ENCODE peak calls at places on chromosomes 1 and 21, in six cellular contexts. M is SJCRH30; D is HAP-1; X is aorta; W is IMR-90; J is CD8-positive, alpha-beta memory T cell. V is an unnamed sample. For H3K4me1, the result is how much of the 10 kb centered on the place peaks cover.

GRCh38 chr1:216306830-216307229 is 116.4 kb downstream of the USH2A start:
- DNase-seq in M (no peak), X (no peak), W (no peak), D (no peak), J (no peak), V (no peak)

GRCh38 chr1:53639251-53639721 is 99.7 kb downstream of the GLIS1 start:
- DNase-seq in M (no peak), X (peak), J (no peak), D (no peak), W (peak), V (no peak)

GRCh38 chr1:212034516-212035122 is 738 bp downstream of the INTS7 start:
- DNase-seq in D (no peak), X (no peak), W (no peak), J (no peak), M (no peak), V (no peak)

GRCh38 chr1:169106921-169107672 is 607 bp downstream of the ATP1B1 start:
- DNase-seq in D (peak), M (peak), J (no peak), W (peak), X (no peak), V (no peak)

GRCh38 chr1:180953791-180954721 is 41.4 kb downstream of the KIAA1614 start:
- DNase-seq in D (no peak), M (no peak), X (peak), J (peak), W (peak), V (no peak)

GRCh38 chr1:206655471-206655882 is 20.1 kb downstream of the DYRK3 start:
- DNase-seq in X (no peak), J (no peak), M (peak), W (no peak), D (no peak), V (no peak)

GRCh38 chr1:192949783-192950182 is 109.4 kb downstream of the UCHL5 start:
- DNase-seq in J (no peak), X (no peak), M (no peak), W (no peak), D (no peak), V (no peak)

GRCh38 chr1:57748696-57749095 is 324.8 kb upstream of the DAB1 start:
- DNase-seq in J (no peak), D (no peak), M (no peak), W (no peak), X (no peak), V (no peak)

GRCh38 chr21:43866659-43867331 is 1.8 kb downstream of the AGPAT3 start:
- DNase-seq in X (no peak), J (peak), M (no peak), W (no peak), D (no peak), V (peak)

GRCh38 chr1:41574842-41575241 is 90.4 kb upstream of the EDN2 start:
- DNase-seq in D (no peak), X (no peak), W (no peak), M (no peak), J (no peak), V (no peak)

GRCh38 chr1:225596736-225597135 is 56.2 kb downstream of the ENAH start:
- DNase-seq in M (no peak), J (no peak), W (no peak), X (no peak), D (no peak), V (no peak)

GRCh38 chr1:225597926-225598575 is 54.9 kb downstream of the ENAH start:
- DNase-seq in M (no peak), W (peak), X (no peak), J (no peak), D (no peak), V (no peak)

GRCh38 chr1:225593414-225593813 is 59.5 kb downstream of the ENAH start:
- DNase-seq in D (no peak), M (no peak), X (no peak), W (no peak), J (no peak), V (no peak)

GRCh38 chr1:225598847-225599246 is 54.1 kb downstream of the ENAH start:
- DNase-seq in D (no peak), X (no peak), W (no peak), M (no peak), J (no peak), V (no peak)

DNA sequence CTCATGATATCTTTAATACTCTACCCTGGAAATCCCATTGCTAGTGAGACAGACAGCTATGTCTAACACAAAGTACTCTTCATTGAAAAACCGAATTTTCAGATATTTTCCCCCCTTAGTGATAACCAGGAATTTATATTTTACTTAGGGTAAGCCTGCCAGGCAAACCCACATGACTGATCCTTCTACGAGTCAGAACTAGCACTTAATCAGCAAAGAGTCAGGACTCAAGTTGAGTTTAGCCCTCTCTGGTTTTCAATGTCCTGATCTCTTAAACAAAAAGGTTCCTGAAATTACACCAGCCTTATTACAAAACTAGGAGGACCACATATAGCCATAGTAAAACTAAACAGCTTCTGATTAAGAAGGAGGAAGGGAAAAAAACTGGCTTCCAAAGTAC is 56.8 kb downstream of the ENAH start:
- DNase-seq in W (peak), X (no peak), J (no peak), M (no peak), D (no peak), V (no peak)
- H3K4me1 ChIP-seq in W (under half), X (under half), J (under half), M (under half), D (under half), V (under half)

GRCh38 chr21:41868062-41868710 is 11.0 kb downstream of the PRDM15 start:
- DNase-seq in W (peak), M (no peak), X (no peak), D (no peak), J (no peak), V (no peak)
- H3K4me1 ChIP-seq in W (under half), M (under half), X (under half), D (under half), J (under half), V (under half)

GRCh38 chr1:157176591-157177121 is 38.5 kb upstream of the ETV3 start:
- DNase-seq in W (no peak), X (no peak), D (no peak), J (no peak), M (no peak), V (no peak)
- H3K4me1 ChIP-seq in W (under half), X (under half), D (under half), J (under half), M (under half), V (under half)

GRCh38 chr1:42691157-42691498 is 8.9 kb downstream of the YBX1 start:
- DNase-seq in X (no peak), D (no peak), W (no peak), M (no peak), J (no peak), V (no peak)
- H3K4me1 ChIP-seq in X (under half), D (under half), W (under half), M (under half), J (half or more), V (half or more)

DNA sequence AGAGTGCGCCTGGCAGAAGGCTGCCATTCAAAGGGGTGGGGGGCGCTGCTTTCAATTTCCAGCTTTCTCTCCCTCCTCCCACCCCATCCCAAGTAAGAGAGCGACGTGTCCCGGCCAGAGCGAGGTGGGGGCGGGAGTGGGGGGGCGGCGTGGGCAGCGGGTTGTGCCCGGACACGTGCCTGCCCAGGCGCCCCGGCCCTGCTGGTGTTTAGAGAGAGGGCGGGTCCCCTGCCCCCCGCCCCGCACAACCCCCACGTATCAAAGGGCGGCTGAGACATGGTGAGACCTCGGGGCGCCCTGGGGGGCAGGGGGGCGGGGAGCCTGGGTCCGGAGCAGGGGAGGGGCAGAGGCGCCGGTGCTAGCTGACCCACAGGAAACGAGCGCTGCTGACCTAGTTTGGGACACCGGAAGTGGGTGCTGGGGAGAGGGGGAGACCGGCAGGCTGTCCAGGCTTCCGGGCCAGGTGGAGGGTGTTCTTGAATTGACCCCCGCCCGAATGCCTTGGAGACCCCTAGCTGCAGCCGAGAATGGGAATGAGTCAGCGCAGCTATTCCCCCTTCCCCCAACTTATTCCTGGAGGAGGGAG is 1.3 kb downstream of the ZBTB7B start:
- DNase-seq in W (peak), X (peak), M (peak), D (peak), J (no peak), V (peak)
- H3K4me1 ChIP-seq in W (under half), X (under half), M (under half), D (under half), J (under half), V (under half)

GRCh38 chr21:38297193-38297592 is 40.4 kb downstream of the KCNJ15 start:
- DNase-seq in X (no peak), M (peak), W (peak), D (no peak), J (no peak), V (peak)

GRCh38 chr21:38295997-38296764 is 39.4 kb downstream of the KCNJ15 start:
- DNase-seq in W (peak), J (no peak), D (no peak), X (no peak), M (no peak), V (no peak)

GRCh38 chr21:38298833-38299232 is 42.0 kb downstream of the KCNJ15 start:
- DNase-seq in J (no peak), X (no peak), W (no peak), D (no peak), M (no peak), V (no peak)

GRCh38 chr21:38299651-38300050 is 42.9 kb downstream of the KCNJ15 start:
- DNase-seq in J (no peak), M (no peak), X (no peak), D (no peak), W (no peak), V (no peak)

GRCh38 chr21:38297871-38298270 is 41.1 kb downstream of the KCNJ15 start:
- DNase-seq in W (no peak), M (no peak), D (no peak), J (no peak), X (no peak), V (no peak)
- H3K4me1 ChIP-seq in W (under half), M (under half), D (under half), J (under half), X (under half), V (under half)

GRCh38 chr1:47386268-47386667 is 29.8 kb upstream of the FOXE3 start:
- DNase-seq in W (no peak), X (no peak), D (no peak), M (no peak), J (no peak), V (no peak)

GRCh38 chr1:47382399-47382983 is 33.6 kb upstream of the FOXE3 start:
- DNase-seq in D (no peak), W (no peak), M (no peak), X (no peak), J (no peak), V (no peak)

GRCh38 chr1:47384083-47384482 is 32.0 kb upstream of the FOXE3 start:
- DNase-seq in M (no peak), J (no peak), W (no peak), D (no peak), X (no peak), V (no peak)

GRCh38 chr1:47387921-47388509 is 28.1 kb upstream of the FOXE3 start:
- DNase-seq in W (peak), J (no peak), D (no peak), M (no peak), X (no peak), V (no peak)

DNA sequence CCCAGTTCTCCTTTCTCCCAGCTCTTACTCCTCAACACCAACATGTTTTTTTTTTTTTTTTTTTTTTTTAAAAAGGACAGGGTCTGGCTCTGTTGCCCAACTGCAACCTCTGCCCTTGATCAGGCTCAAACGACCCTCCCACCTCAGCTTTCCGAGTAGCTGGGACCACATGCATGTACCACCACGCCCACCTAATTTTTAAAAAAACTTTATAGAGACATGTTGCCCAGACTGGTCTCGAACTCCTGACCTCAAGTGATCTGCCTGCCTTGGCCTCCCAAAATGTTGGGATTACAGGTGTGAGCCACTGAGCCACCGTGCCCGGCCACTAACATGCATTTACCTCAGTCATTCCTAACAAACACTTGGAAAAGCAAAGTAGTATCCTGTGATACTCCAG is 31.1 kb upstream of the FOXE3 start:
- DNase-seq in J (no peak), W (no peak), M (no peak), D (no peak), X (no peak), V (no peak)
- H3K4me1 ChIP-seq in J (under half), W (under half), M (under half), D (under half), X (under half), V (under half)

DNA sequence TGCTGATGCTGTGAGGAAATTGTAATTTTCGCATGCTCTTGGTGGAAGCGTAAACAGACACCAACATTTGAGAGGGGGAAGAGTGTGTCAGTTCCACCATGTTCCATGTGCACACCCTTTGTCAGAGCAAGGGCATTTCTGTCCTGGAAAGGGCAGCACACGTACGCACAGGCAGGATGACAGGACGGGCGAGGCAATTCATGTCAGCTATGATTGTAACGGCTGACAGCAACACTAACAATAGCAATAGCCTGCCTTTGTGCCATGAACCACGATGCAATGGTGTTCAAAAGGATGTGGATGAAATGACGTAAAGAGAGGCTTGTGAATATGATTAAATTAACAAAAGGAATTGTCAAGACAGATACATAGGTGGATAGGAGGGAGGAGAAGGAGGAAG is 58.8 kb upstream of the BACE2 start:
- DNase-seq in J (no peak), X (no peak), D (no peak), W (no peak), M (no peak), V (no peak)
- H3K4me1 ChIP-seq in J (under half), X (under half), D (under half), W (under half), M (under half), V (under half)

DNA sequence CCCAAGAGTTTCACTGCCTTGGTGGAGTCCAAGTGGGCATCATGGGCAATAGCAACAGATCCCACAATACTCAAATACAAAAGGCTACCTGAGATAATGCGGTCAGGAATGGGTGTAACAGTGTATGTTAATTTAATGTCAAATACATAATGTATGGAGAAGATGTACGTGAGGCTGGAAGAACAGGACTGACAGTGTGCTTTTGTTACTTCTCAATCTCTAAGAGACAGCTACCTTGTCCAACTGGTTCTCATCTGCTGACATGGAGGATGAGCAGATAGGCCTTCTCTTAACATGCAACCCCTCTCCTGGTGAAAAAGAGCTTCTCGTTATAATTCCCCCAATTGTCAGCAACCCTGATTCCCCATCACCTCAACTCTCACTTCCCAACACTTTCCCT is 167.1 kb downstream of the APP start:
- DNase-seq in D (no peak), X (no peak), W (no peak), J (no peak), M (no peak), V (no peak)
- H3K4me1 ChIP-seq in D (under half), X (under half), W (under half), J (under half), M (under half), V (under half)

V was measured in hepatocyte.